ENCODE peak calls at places on chromosomes 1 and 21, in seven cellular contexts. Z is HCT116; G is astrocyte; T is endothelial cell of umbilical vein; E is right atrium auricular region; L is heart right ventricle; R is CD8-positive, alpha-beta T cell. S is an unnamed sample.

GRCh38 chr1:113027008-113027407 is 46.0 kb upstream of the LRIG2 start:
- DNase-seq in Z (no peak), G (no peak), T (no peak), E (no peak), L (no peak), R (no peak), S (no peak)

GRCh38 chr1:206979379-206980043 is 9.3 kb upstream of the FCAMR start:
- DNase-seq in Z (peak), G (peak), T (no peak), E (no peak), L (no peak), R (no peak), S (peak)

GRCh38 chr1:234874291-234875288 is 254.0 kb downstream of the TOMM20 start:
- DNase-seq in Z (no peak), G (no peak), T (no peak), E (no peak), L (no peak), R (no peak), S (no peak)

GRCh38 chr1:92538048-92538412 is 51.3 kb upstream of the GFI1 start:
- DNase-seq in Z (no peak), G (peak), T (peak), E (no peak), L (no peak), R (no peak), S (no peak)

GRCh38 chr1:235105051-235106043 is 23.3 kb downstream of the TOMM20 start:
- DNase-seq in Z (no peak), G (no peak), T (peak), E (peak), L (no peak), R (no peak), S (no peak)

GRCh38 chr1:66271216-66271903 is 262.6 kb upstream of the SGIP1 start:
- DNase-seq in Z (peak), G (peak), T (peak), E (peak), L (peak), R (peak), S (peak)

GRCh38 chr1:198788561-198789064 is 149.8 kb downstream of the PTPRC start:
- DNase-seq in Z (no peak), G (no peak), T (peak), E (no peak), L (no peak), R (peak), S (peak)

GRCh38 chr21:27291006-27291405 is 324.1 kb upstream of the ADAMTS5 start:
- DNase-seq in Z (no peak), G (no peak), T (no peak), E (no peak), L (no peak), R (no peak), S (no peak)

GRCh38 chr1:16418823-16419425 is 18.3 kb downstream of the SPATA21 start:
- DNase-seq in Z (no peak), G (no peak), T (no peak), E (no peak), L (no peak), R (no peak), S (no peak)

GRCh38 chr1:167863921-167864279 is 50.0 kb downstream of the ADCY10 start:
- DNase-seq in Z (no peak), G (no peak), T (no peak), E (no peak), L (no peak), R (no peak), S (no peak)

GRCh38 chr1:29057700-29058099 is 66.0 kb downstream of the TMEM200B start:
- DNase-seq in Z (no peak), G (no peak), T (no peak), E (no peak), L (no peak), R (no peak), S (no peak)

GRCh38 chr1:244599937-244600350 is 53.0 kb upstream of the DESI2 start:
- DNase-seq in Z (peak), G (peak), T (peak), E (no peak), L (no peak), R (no peak), S (peak)

GRCh38 chr1:234591131-234591530 is 18.8 kb downstream of the IRF2BP2 start:
- DNase-seq in Z (no peak), G (no peak), T (no peak), E (no peak), L (no peak), R (no peak), S (no peak)

GRCh38 chr1:181504294-181505115 is 21.2 kb downstream of the CACNA1E start:
- DNase-seq in Z (peak), G (no peak), T (no peak), E (no peak), L (no peak), R (no peak), S (peak)

GRCh38 chr1:57963545-57963944 is 539.7 kb upstream of the DAB1 start:
- DNase-seq in Z (no peak), G (no peak), T (no peak), E (no peak), L (no peak), R (no peak), S (no peak)

GRCh38 chr21:42463861-42464515 is 32.0 kb downstream of the RSPH1 start:
- DNase-seq in Z (peak), G (peak), T (peak), E (no peak), L (peak), R (peak), S (peak)

GRCh38 chr1:97947751-97948150 is 26.9 kb upstream of the DPYD start:
- DNase-seq in Z (no peak), G (peak), T (no peak), E (no peak), L (no peak), R (no peak), S (no peak)

GRCh38 chr1:32539584-32540571 is 651 bp downstream of the ZBTB8A start:
- DNase-seq in Z (no peak), G (peak), T (peak), E (no peak), L (peak), R (peak), S (peak)

GRCh38 chr1:54428838-54429513 is 22.8 kb upstream of the SSBP3 start:
- DNase-seq in Z (no peak), G (no peak), T (no peak), E (no peak), L (no peak), R (no peak), S (no peak)

GRCh38 chr1:156420209-156421061 is 51.4 kb downstream of the RHBG start:
- DNase-seq in Z (no peak), G (no peak), T (no peak), E (no peak), L (no peak), R (peak), S (no peak)

GRCh38 chr1:15428815-15429435 is 9.3 kb upstream of the CTRC start:
- DNase-seq in Z (no peak), G (no peak), T (no peak), E (no peak), L (no peak), R (no peak), S (no peak)

GRCh38 chr1:109266965-109267364 is 16.0 kb downstream of the PSRC1 start:
- DNase-seq in Z (no peak), G (peak), T (no peak), E (no peak), L (no peak), R (no peak), S (peak)

GRCh38 chr1:1068077-1068373 is 6.1 kb downstream of the RNF223 start:
- DNase-seq in Z (no peak), G (no peak), T (no peak), E (no peak), L (no peak), R (no peak), S (no peak)

GRCh38 chr1:2314803-2315710 is 76.3 kb downstream of the MORN1 start:
- DNase-seq in Z (no peak), G (no peak), T (peak), E (no peak), L (peak), R (peak), S (no peak)

GRCh38 chr1:14524816-14525215 is 73.7 kb upstream of the KAZN start:
- DNase-seq in Z (no peak), G (no peak), T (no peak), E (no peak), L (no peak), R (no peak), S (no peak)

GRCh38 chr1:14529436-14529835 is 69.0 kb upstream of the KAZN start:
- DNase-seq in Z (no peak), G (no peak), T (no peak), E (no peak), L (no peak), R (no peak), S (no peak)

GRCh38 chr1:241717975-241718374 is 65.9 kb downstream of the WDR64 start:
- DNase-seq in Z (no peak), G (no peak), T (no peak), E (no peak), L (no peak), R (no peak), S (no peak)

GRCh38 chr1:184427722-184428121 is 40.9 kb downstream of the C1orf21 start:
- DNase-seq in Z (no peak), G (no peak), T (no peak), E (no peak), L (no peak), R (no peak), S (no peak)

GRCh38 chr1:206012086-206012859 is 9.1 kb upstream of the RAB7B start:
- DNase-seq in Z (no peak), G (no peak), T (no peak), E (peak), L (peak), R (peak), S (no peak)

GRCh38 chr1:152486400-152487006 is 24.1 kb upstream of the LCE5A start:
- DNase-seq in Z (no peak), G (no peak), T (no peak), E (no peak), L (no peak), R (no peak), S (no peak)

GRCh38 chr1:199029401-199029800 is 390.6 kb downstream of the PTPRC start:
- DNase-seq in Z (no peak), G (peak), T (no peak), E (no peak), L (no peak), R (no peak), S (peak)

GRCh38 chr1:168507828-168508227 is 36.0 kb downstream of the XCL2 start:
- DNase-seq in Z (no peak), G (no peak), T (no peak), E (no peak), L (no peak), R (no peak), S (no peak)

GRCh38 chr21:44614961-44615391 is 3.1 kb downstream of the KRTAP10-8 start:
- DNase-seq in Z (no peak), G (no peak), T (no peak), E (peak), L (no peak), R (no peak), S (no peak)

GRCh38 chr1:175034775-175035174 is 11.6 kb upstream of the MRPS14 start:
- DNase-seq in Z (no peak), G (no peak), T (no peak), E (no peak), L (no peak), R (no peak), S (no peak)

GRCh38 chr1:98110674-98111073 is 189.8 kb upstream of the DPYD start:
- DNase-seq in Z (no peak), G (peak), T (no peak), E (no peak), L (no peak), R (no peak), S (no peak)

GRCh38 chr1:217117973-217118465 is 394.8 kb upstream of the ESRRG start:
- DNase-seq in Z (no peak), G (no peak), T (no peak), E (no peak), L (no peak), R (no peak), S (no peak)

GRCh38 chr1:55048453-55049270 is 9.3 kb downstream of the PCSK9 start:
- DNase-seq in Z (no peak), G (no peak), T (no peak), E (no peak), L (no peak), R (no peak), S (no peak)

GRCh38 chr1:226608699-226609505 is 60.3 kb downstream of the STUM start:
- DNase-seq in Z (peak), G (peak), T (peak), E (no peak), L (peak), R (peak), S (peak)

GRCh38 chr1:59016390-59016789 is 232.5 kb upstream of the JUN start:
- DNase-seq in Z (no peak), G (no peak), T (no peak), E (no peak), L (no peak), R (no peak), S (peak)

GRCh38 chr1:10835423-10836421 is 39.3 kb upstream of the CASZ1 start:
- DNase-seq in Z (peak), G (peak), T (peak), E (no peak), L (peak), R (no peak), S (peak)
- TF ChIP-seq CTCF in Z (no peak), G (no peak), T (no peak), E (no peak), L (no peak), R (no peak), S (no peak)

GRCh38 chr1:186960866-186961265 is 132.1 kb downstream of the PLA2G4A start:
- DNase-seq in Z (no peak), G (no peak), T (no peak), E (no peak), L (no peak), R (no peak), S (no peak)
- H3K4me3 ChIP-seq in Z (no peak), G (no peak), T (no peak), E (no peak), L (no peak), R (no peak), S (no peak)

GRCh38 chr21:20739421-20739820 is 258.8 kb upstream of the NCAM2 start:
- DNase-seq in Z (no peak), G (no peak), T (no peak), E (no peak), L (no peak), R (no peak), S (no peak)
- TF ChIP-seq CTCF in Z (no peak), G (no peak), T (no peak), E (no peak), L (no peak), R (no peak), S (peak)

GRCh38 chr1:51515312-51515960 is 3.6 kb downstream of the EPS15 start:
- DNase-seq in Z (no peak), G (no peak), T (no peak), E (no peak), L (no peak), R (no peak), S (no peak)

GRCh38 chr1:51517361-51518032 is 1.6 kb downstream of the EPS15 start:
- DNase-seq in Z (no peak), G (peak), T (peak), E (no peak), L (no peak), R (no peak), S (no peak)

GRCh38 chr1:51515982-51516638 is 3.0 kb downstream of the EPS15 start:
- DNase-seq in Z (no peak), G (no peak), T (no peak), E (no peak), L (no peak), R (no peak), S (no peak)

GRCh38 chr1:51518033-51518729 is 885 bp downstream of the EPS15 start:
- DNase-seq in Z (no peak), G (peak), T (peak), E (no peak), L (peak), R (peak), S (no peak)

DNA sequence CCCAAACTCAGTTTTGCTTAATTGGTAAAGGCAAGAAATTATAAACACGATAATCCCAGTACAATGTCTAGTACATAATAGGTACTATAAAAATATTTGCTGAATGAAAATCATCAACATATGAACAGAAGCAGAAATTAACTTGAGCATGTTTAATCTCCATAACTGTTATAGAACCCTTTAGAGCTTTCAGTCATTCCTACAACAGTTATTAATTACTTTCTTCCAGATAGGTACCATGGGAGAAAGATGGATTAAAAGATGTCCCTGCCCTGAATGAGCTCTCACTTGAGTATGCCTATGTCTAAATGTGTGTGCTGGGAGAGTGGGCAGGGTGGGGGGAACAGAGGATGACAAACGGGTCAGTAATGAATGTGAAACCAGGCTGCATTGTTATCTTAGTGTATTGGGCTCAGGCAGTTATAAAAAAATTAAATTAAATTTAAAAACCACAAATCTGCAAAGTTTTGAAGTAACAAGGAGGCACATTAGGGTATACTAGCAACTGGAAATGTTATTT is 2.4 kb downstream of the EPS15 start:
- DNase-seq in Z (no peak), G (peak), T (peak), E (no peak), L (no peak), R (no peak), S (peak)
- H3K4me3 ChIP-seq in Z (no peak), G (no peak), T (no peak), E (peak), L (peak), R (no peak), S (no peak)

DNA sequence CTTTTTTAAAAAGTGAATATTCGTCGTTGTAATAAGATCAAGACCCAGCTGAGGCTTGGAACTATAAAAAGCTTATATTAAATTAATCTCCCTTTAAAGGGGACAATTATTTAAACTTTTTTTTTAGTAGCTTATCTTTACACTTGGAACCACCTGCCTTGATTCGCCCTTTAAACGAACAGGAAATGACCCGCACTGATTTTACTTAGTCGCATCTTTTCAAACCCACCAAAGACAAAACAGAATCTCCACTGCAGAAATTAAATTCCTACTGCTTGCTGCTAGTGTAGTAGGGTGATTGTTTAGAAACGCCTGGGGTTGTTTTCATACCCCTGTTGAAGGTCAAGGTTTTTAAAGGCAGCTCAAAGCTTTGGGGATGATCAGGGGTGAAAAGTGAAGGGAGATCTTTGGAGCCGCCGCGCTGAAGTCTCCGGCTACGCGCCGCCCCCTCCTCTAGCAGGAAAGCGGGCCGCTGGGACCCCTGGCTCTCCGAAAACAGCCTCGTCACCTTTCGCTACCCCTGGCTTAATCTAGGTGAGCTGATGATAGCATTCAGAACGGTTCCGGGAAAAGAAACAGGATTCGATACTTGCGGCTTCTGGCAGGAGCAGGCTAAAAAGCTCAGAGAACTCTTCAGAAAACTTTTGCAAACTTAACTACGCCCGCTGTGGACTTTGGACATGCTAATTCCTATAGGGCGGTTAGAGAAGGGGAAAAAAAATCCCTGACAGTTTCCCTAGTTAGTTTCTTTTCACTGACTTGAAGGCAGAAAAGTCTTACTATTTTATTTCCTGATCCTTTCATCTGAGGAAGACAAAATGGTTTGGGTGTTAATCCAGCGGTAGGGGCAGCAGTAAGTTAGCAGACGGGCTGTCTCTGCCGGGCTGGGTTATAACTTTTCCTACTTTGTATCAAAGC is 163.2 kb downstream of the RUNX1 start:
- DNase-seq in Z (no peak), G (no peak), T (peak), E (no peak), L (no peak), R (peak), S (no peak)
- TF ChIP-seq CTCF in Z (no peak), G (no peak), T (no peak), E (no peak), L (peak), R (no peak), S (no peak)

GRCh38 chr1:247467008-247467572 is 9.2 kb upstream of the OR2B11 start:
- DNase-seq in Z (no peak), G (no peak), T (no peak), E (no peak), L (no peak), R (no peak), S (no peak)
- H3K4me3 ChIP-seq in Z (no peak), G (no peak), T (no peak), E (no peak), L (no peak), R (no peak), S (no peak)

DNA sequence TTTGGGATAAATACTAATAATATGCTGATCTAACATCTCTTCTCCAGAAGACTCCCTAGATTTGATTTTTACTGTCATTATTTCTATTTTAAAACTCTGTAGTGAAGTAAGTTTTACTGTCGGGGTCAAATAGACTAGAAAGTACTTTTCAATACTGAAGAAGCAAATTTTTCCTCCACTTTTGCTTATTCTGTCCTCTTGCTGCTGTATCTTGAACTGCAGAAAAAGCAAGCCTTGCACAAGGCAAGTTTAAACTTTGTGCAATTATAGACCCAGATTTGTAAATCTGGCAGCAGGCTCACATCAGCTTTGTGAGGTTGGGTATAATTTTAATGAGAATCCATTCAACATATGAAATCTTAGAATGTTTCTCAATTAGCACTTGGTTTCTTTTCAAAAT is 151.1 kb upstream of the ETS2 start:
- DNase-seq in Z (no peak), G (no peak), T (no peak), E (no peak), L (no peak), R (no peak), S (no peak)
- TF ChIP-seq CTCF in Z (no peak), G (no peak), T (no peak), E (no peak), L (no peak), R (no peak), S (no peak)